ENCODE peak calls at places on chromosomes 11 and 22, in eight cellular contexts. E is T47D; K is fibroblast of gingiva; M is brain microvascular endothelial cell; B is stimulated activated CD8-positive, alpha-beta memory T cell treated with anti-CD3 and anti-CD28 coated beads, Interleukin-12 subunit alpha, Interleukin-12 subunit beta, amount 100 ng/mL, for 4 hours; W is astrocyte of the spinal cord; Q is T-helper 2 cell; Y is NCI-H82. G is an unnamed sample.

GRCh38 chr22:24445481-24446290 is 18.3 kb downstream of the ADORA2A start:
- DNase-seq in E (no peak), K (no peak), M (no peak), B (no peak), W (no peak), Q (no peak), Y (peak), G (no peak)

GRCh38 chr11:95341246-95341645 is 110.2 kb upstream of the SESN3 start:
- DNase-seq in E (no peak), K (no peak), M (no peak), B (no peak), W (no peak), Q (no peak), Y (peak), G (no peak)

GRCh38 chr11:32108576-32108975 is 17.7 kb downstream of the RCN1 start:
- DNase-seq in E (no peak), K (no peak), M (no peak), B (no peak), W (no peak), Q (no peak), Y (no peak), G (no peak)

GRCh38 chr11:119520966-119521365 is 98.0 kb upstream of the THY1 start:
- DNase-seq in E (no peak), K (no peak), M (no peak), B (no peak), W (no peak), Q (no peak), Y (no peak), G (peak)

GRCh38 chr11:10902301-10902700 is 44.4 kb upstream of the ZBED5 start:
- DNase-seq in E (no peak), K (peak), M (no peak), B (no peak), W (no peak), Q (no peak), Y (no peak), G (no peak)

GRCh38 chr22:36352775-36353507 is 34.8 kb downstream of the MYH9 start:
- DNase-seq in E (no peak), K (peak), M (peak), B (no peak), W (peak), Q (no peak), Y (no peak), G (no peak)

GRCh38 chr11:120061761-120062560 is 76.0 kb downstream of the TRIM29 start:
- DNase-seq in E (no peak), K (no peak), M (no peak), B (no peak), W (no peak), Q (no peak), Y (peak), G (no peak)

GRCh38 chr11:19079643-19080440 is 19.3 kb upstream of the MRGPRX2 start:
- DNase-seq in E (no peak), K (peak), M (no peak), B (no peak), W (peak), Q (no peak), Y (no peak), G (no peak)

GRCh38 chr11:75394086-75394840 is 5.1 kb upstream of the RPS3 start:
- DNase-seq in E (no peak), K (no peak), M (no peak), B (no peak), W (no peak), Q (no peak), Y (no peak), G (no peak)

GRCh38 chr11:112221263-112221835 is 4.9 kb upstream of the PTS start:
- DNase-seq in E (no peak), K (no peak), M (no peak), B (no peak), W (no peak), Q (no peak), Y (no peak), G (peak)

GRCh38 chr11:107044503-107044902 is 26.2 kb upstream of the GUCY1A2 start:
- DNase-seq in E (no peak), K (no peak), M (peak), B (no peak), W (peak), Q (no peak), Y (no peak), G (no peak)

GRCh38 chr22:47310601-47311000 is 548.2 kb downstream of the TBC1D22A start:
- DNase-seq in E (no peak), K (no peak), M (no peak), B (no peak), W (peak), Q (no peak), Y (no peak), G (no peak)

GRCh38 chr22:50627452-50627913 is 469 bp downstream of the ARSA start:
- DNase-seq in E (no peak), K (no peak), M (no peak), B (no peak), W (no peak), Q (no peak), Y (peak), G (no peak)

GRCh38 chr11:99814738-99815137 is 794.0 kb downstream of the CNTN5 start:
- DNase-seq in E (no peak), K (no peak), M (no peak), B (no peak), W (no peak), Q (no peak), Y (peak), G (no peak)

GRCh38 chr11:44658451-44658850 is 68.3 kb upstream of the TSPAN18 start:
- DNase-seq in E (no peak), K (no peak), M (peak), B (no peak), W (no peak), Q (no peak), Y (peak), G (peak)

GRCh38 chr11:58913685-58914084 is 25.6 kb upstream of the GLYATL1 start:
- DNase-seq in E (no peak), K (no peak), M (no peak), B (no peak), W (no peak), Q (no peak), Y (no peak), G (no peak)

GRCh38 chr22:24376002-24376401 is 51.4 kb upstream of the ADORA2A start:
- DNase-seq in E (no peak), K (no peak), M (no peak), B (no peak), W (no peak), Q (no peak), Y (no peak), G (no peak)